ENCODE peak calls at places on chromosomes 6 and 20, in six cellular contexts. One of them, this sample, is unnamed.

GRCh38 chr20:51176846-51177245 is 153.9 kb upstream of the KCNG1 start:
- DNase-seq in right atrium auricular region: no peak
- DNase-seq in GM06990: no peak
- DNase-seq in heart right ventricle: no peak
- DNase-seq in heart left ventricle: no peak
- DNase-seq in dorsolateral prefrontal cortex: no peak
- DNase-seq in this sample: no peak

GRCh38 chr6:130742282-130742681 is 84.9 kb upstream of the SMLR1 start:
- DNase-seq in right atrium auricular region: no peak
- DNase-seq in heart right ventricle: no peak
- DNase-seq in dorsolateral prefrontal cortex: no peak
- DNase-seq in GM06990: no peak
- DNase-seq in heart left ventricle: no peak
- DNase-seq in this sample: no peak

GRCh38 chr20:60069626-60070025 is 111.4 kb downstream of the CDH26 start:
- DNase-seq in GM06990: no peak
- DNase-seq in dorsolateral prefrontal cortex: no peak
- DNase-seq in right atrium auricular region: no peak
- DNase-seq in heart left ventricle: no peak
- DNase-seq in heart right ventricle: no peak
- DNase-seq in this sample: no peak

GRCh38 chr6:130033999-130034814 is 15.8 kb downstream of the L3MBTL3 start:
- DNase-seq in heart right ventricle: no peak
- DNase-seq in dorsolateral prefrontal cortex: no peak
- DNase-seq in right atrium auricular region: no peak
- DNase-seq in heart left ventricle: no peak
- DNase-seq in GM06990: no peak
- DNase-seq in this sample: no peak

GRCh38 chr6:89297695-89298351 is 17.3 kb downstream of the GABRR2 start:
- DNase-seq in dorsolateral prefrontal cortex: no peak
- DNase-seq in heart left ventricle: peak
- DNase-seq in GM06990: peak
- DNase-seq in right atrium auricular region: no peak
- DNase-seq in heart right ventricle: no peak
- DNase-seq in this sample: peak

GRCh38 chr6:87747646-87748045 is 45.6 kb upstream of the AKIRIN2 start:
- DNase-seq in GM06990: peak
- DNase-seq in dorsolateral prefrontal cortex: no peak
- DNase-seq in right atrium auricular region: no peak
- DNase-seq in heart left ventricle: no peak
- DNase-seq in heart right ventricle: no peak
- DNase-seq in this sample: no peak

GRCh38 chr6:155660243-155660977 is 204.8 kb upstream of the NOX3 start:
- DNase-seq in heart right ventricle: no peak
- DNase-seq in right atrium auricular region: no peak
- DNase-seq in GM06990: no peak
- DNase-seq in dorsolateral prefrontal cortex: no peak
- DNase-seq in heart left ventricle: no peak
- DNase-seq in this sample: no peak

GRCh38 chr20:48956052-48956451 is 34.5 kb downstream of the ARFGEF2 start:
- DNase-seq in heart left ventricle: no peak
- DNase-seq in right atrium auricular region: no peak
- DNase-seq in heart right ventricle: no peak
- DNase-seq in dorsolateral prefrontal cortex: no peak
- DNase-seq in GM06990: no peak
- DNase-seq in this sample: no peak

GRCh38 chr20:42219005-42219404 is 600.8 kb upstream of the CHD6 start:
- DNase-seq in dorsolateral prefrontal cortex: no peak
- DNase-seq in heart left ventricle: no peak
- DNase-seq in right atrium auricular region: no peak
- DNase-seq in heart right ventricle: no peak
- DNase-seq in GM06990: no peak
- DNase-seq in this sample: no peak

GRCh38 chr6:149978610-149979009 is 14.9 kb downstream of the ULBP1 start:
- DNase-seq in right atrium auricular region: peak
- DNase-seq in heart right ventricle: no peak
- DNase-seq in heart left ventricle: no peak
- DNase-seq in dorsolateral prefrontal cortex: no peak
- DNase-seq in GM06990: no peak
- DNase-seq in this sample: no peak

GRCh38 chr6:121932071-121933009 is 467.1 kb upstream of the HSF2 start:
- DNase-seq in dorsolateral prefrontal cortex: no peak
- DNase-seq in heart right ventricle: no peak
- DNase-seq in heart left ventricle: peak
- DNase-seq in right atrium auricular region: no peak
- DNase-seq in GM06990: no peak
- DNase-seq in this sample: no peak

GRCh38 chr6:3125832-3126231 is 7.3 kb downstream of the BPHL start:
- DNase-seq in GM06990: no peak
- DNase-seq in heart left ventricle: no peak
- DNase-seq in right atrium auricular region: no peak
- DNase-seq in dorsolateral prefrontal cortex: no peak
- DNase-seq in heart right ventricle: no peak
- DNase-seq in this sample: no peak

GRCh38 chr6:18528084-18528743 is 141.1 kb downstream of the RNF144B start:
- DNase-seq in right atrium auricular region: no peak
- DNase-seq in dorsolateral prefrontal cortex: no peak
- DNase-seq in GM06990: no peak
- DNase-seq in heart left ventricle: no peak
- DNase-seq in heart right ventricle: no peak
- DNase-seq in this sample: no peak
- TF ChIP-seq CTCF in right atrium auricular region: peak
- TF ChIP-seq CTCF in dorsolateral prefrontal cortex: peak
- TF ChIP-seq CTCF in GM06990: peak
- TF ChIP-seq CTCF in heart left ventricle: no peak
- TF ChIP-seq CTCF in heart right ventricle: peak
- TF ChIP-seq CTCF in this sample: peak

GRCh38 chr6:11012295-11012754 is 31.8 kb downstream of the ELOVL2 start:
- DNase-seq in heart right ventricle: no peak
- DNase-seq in heart left ventricle: no peak
- DNase-seq in right atrium auricular region: no peak
- DNase-seq in GM06990: no peak
- DNase-seq in dorsolateral prefrontal cortex: no peak
- DNase-seq in this sample: no peak

GRCh38 chr6:11009353-11009752 is 34.8 kb downstream of the ELOVL2 start:
- DNase-seq in dorsolateral prefrontal cortex: no peak
- DNase-seq in GM06990: no peak
- DNase-seq in right atrium auricular region: no peak
- DNase-seq in heart left ventricle: no peak
- DNase-seq in heart right ventricle: no peak
- DNase-seq in this sample: no peak

GRCh38 chr6:11013671-11014070 is 30.4 kb downstream of the ELOVL2 start:
- DNase-seq in right atrium auricular region: no peak
- DNase-seq in heart right ventricle: no peak
- DNase-seq in heart left ventricle: no peak
- DNase-seq in GM06990: no peak
- DNase-seq in dorsolateral prefrontal cortex: no peak
- DNase-seq in this sample: no peak

GRCh38 chr6:11012976-11013375 is 31.1 kb downstream of the ELOVL2 start:
- DNase-seq in GM06990: no peak
- DNase-seq in heart right ventricle: no peak
- DNase-seq in right atrium auricular region: no peak
- DNase-seq in dorsolateral prefrontal cortex: no peak
- DNase-seq in heart left ventricle: no peak
- DNase-seq in this sample: no peak

GRCh38 chr6:11011787-11012234 is 32.3 kb downstream of the ELOVL2 start:
- DNase-seq in right atrium auricular region: no peak
- DNase-seq in heart left ventricle: no peak
- DNase-seq in GM06990: no peak
- DNase-seq in dorsolateral prefrontal cortex: no peak
- DNase-seq in heart right ventricle: no peak
- DNase-seq in this sample: no peak
- TF ChIP-seq CTCF in right atrium auricular region: no peak
- TF ChIP-seq CTCF in heart left ventricle: no peak
- TF ChIP-seq CTCF in GM06990: no peak
- TF ChIP-seq CTCF in dorsolateral prefrontal cortex: no peak
- TF ChIP-seq CTCF in heart right ventricle: no peak
- TF ChIP-seq CTCF in this sample: no peak

GRCh38 chr6:22904413-22904812 is 335.0 kb downstream of the HDGFL1 start:
- DNase-seq in right atrium auricular region: no peak
- DNase-seq in heart left ventricle: no peak
- DNase-seq in GM06990: no peak
- DNase-seq in dorsolateral prefrontal cortex: no peak
- DNase-seq in heart right ventricle: no peak
- DNase-seq in this sample: no peak

GRCh38 chr6:22910370-22910769 is 341.0 kb downstream of the HDGFL1 start:
- DNase-seq in heart right ventricle: no peak
- DNase-seq in dorsolateral prefrontal cortex: no peak
- DNase-seq in GM06990: no peak
- DNase-seq in right atrium auricular region: no peak
- DNase-seq in heart left ventricle: no peak
- DNase-seq in this sample: no peak

GRCh38 chr6:22907085-22907484 is 337.7 kb downstream of the HDGFL1 start:
- DNase-seq in heart left ventricle: no peak
- DNase-seq in dorsolateral prefrontal cortex: no peak
- DNase-seq in right atrium auricular region: no peak
- DNase-seq in heart right ventricle: no peak
- DNase-seq in GM06990: no peak
- DNase-seq in this sample: no peak

GRCh38 chr6:22906091-22906549 is 336.8 kb downstream of the HDGFL1 start:
- DNase-seq in dorsolateral prefrontal cortex: no peak
- DNase-seq in right atrium auricular region: no peak
- DNase-seq in GM06990: no peak
- DNase-seq in heart left ventricle: no peak
- DNase-seq in heart right ventricle: no peak
- DNase-seq in this sample: no peak
- TF ChIP-seq CTCF in dorsolateral prefrontal cortex: no peak
- TF ChIP-seq CTCF in right atrium auricular region: peak
- TF ChIP-seq CTCF in GM06990: no peak
- TF ChIP-seq CTCF in heart left ventricle: peak
- TF ChIP-seq CTCF in heart right ventricle: peak
- TF ChIP-seq CTCF in this sample: no peak

GRCh38 chr20:52379723-52380336 is 188.3 kb upstream of the ZFP64 start:
- DNase-seq in heart left ventricle: peak
- DNase-seq in right atrium auricular region: no peak
- DNase-seq in GM06990: no peak
- DNase-seq in dorsolateral prefrontal cortex: peak
- DNase-seq in heart right ventricle: peak
- DNase-seq in this sample: peak
- TF ChIP-seq CTCF in heart left ventricle: peak
- TF ChIP-seq CTCF in right atrium auricular region: peak
- TF ChIP-seq CTCF in GM06990: peak
- TF ChIP-seq CTCF in dorsolateral prefrontal cortex: peak
- TF ChIP-seq CTCF in heart right ventricle: peak
- TF ChIP-seq CTCF in this sample: peak

GRCh38 chr6:118725944-118726343 is 74.6 kb upstream of the CEP85L start:
- DNase-seq in right atrium auricular region: no peak
- DNase-seq in GM06990: no peak
- DNase-seq in heart right ventricle: no peak
- DNase-seq in dorsolateral prefrontal cortex: no peak
- DNase-seq in heart left ventricle: no peak
- DNase-seq in this sample: no peak
- TF ChIP-seq CTCF in right atrium auricular region: no peak
- TF ChIP-seq CTCF in GM06990: peak
- TF ChIP-seq CTCF in heart right ventricle: no peak
- TF ChIP-seq CTCF in dorsolateral prefrontal cortex: no peak
- TF ChIP-seq CTCF in heart left ventricle: no peak
- TF ChIP-seq CTCF in this sample: no peak

GRCh38 chr20:725491-725890 is 42.8 kb downstream of the SLC52A3 start:
- DNase-seq in dorsolateral prefrontal cortex: no peak
- DNase-seq in heart right ventricle: no peak
- DNase-seq in right atrium auricular region: no peak
- DNase-seq in GM06990: no peak
- DNase-seq in heart left ventricle: no peak
- DNase-seq in this sample: no peak
- TF ChIP-seq CTCF in dorsolateral prefrontal cortex: no peak
- TF ChIP-seq CTCF in heart right ventricle: no peak
- TF ChIP-seq CTCF in right atrium auricular region: no peak
- TF ChIP-seq CTCF in GM06990: no peak
- TF ChIP-seq CTCF in heart left ventricle: no peak
- TF ChIP-seq CTCF in this sample: no peak